ENCODE peak calls at places on chromosomes 7 and 10, in nine cellular contexts. One of them, this sample, is unnamed.

GRCh38 chr10:1575481-1576244 is 161.7 kb downstream of the ADARB2 start:
- DNase-seq in CD8-positive, alpha-beta T cell: no peak
- DNase-seq in cardiac fibroblast: no peak
- DNase-seq in suprapubic skin: no peak
- DNase-seq in prostate gland: no peak
- DNase-seq in SK-N-SH: no peak
- DNase-seq in GM12865: peak; percentile 40
- DNase-seq in activated B cell treated with CpG ODN at 0.5 μM for 24 hours: no peak
- DNase-seq in mucosa of descending colon: no peak
- DNase-seq in this sample: no peak

GRCh38 chr7:136868496-136869005 is at the start of gene CHRM2:
- DNase-seq in activated B cell treated with CpG ODN at 0.5 μM for 24 hours: no peak
- DNase-seq in suprapubic skin: no peak
- DNase-seq in SK-N-SH: peak; percentile 55
- DNase-seq in CD8-positive, alpha-beta T cell: no peak
- DNase-seq in prostate gland: no peak
- DNase-seq in GM12865: no peak
- DNase-seq in mucosa of descending colon: no peak
- DNase-seq in cardiac fibroblast: peak; percentile 33
- DNase-seq in this sample: peak; percentile 15

GRCh38 chr7:77626515-77627306 is 69.5 kb upstream of the RSBN1L start:
- DNase-seq in cardiac fibroblast: no peak
- DNase-seq in prostate gland: no peak
- DNase-seq in GM12865: no peak
- DNase-seq in SK-N-SH: no peak
- DNase-seq in CD8-positive, alpha-beta T cell: no peak
- DNase-seq in suprapubic skin: no peak
- DNase-seq in activated B cell treated with CpG ODN at 0.5 μM for 24 hours: no peak
- DNase-seq in mucosa of descending colon: no peak
- DNase-seq in this sample: no peak

GRCh38 chr7:44157116-44158059 is 16.3 kb upstream of the MYL7 start:
- DNase-seq in CD8-positive, alpha-beta T cell: no peak
- DNase-seq in SK-N-SH: peak; percentile 36
- DNase-seq in mucosa of descending colon: no peak
- DNase-seq in prostate gland: no peak
- DNase-seq in activated B cell treated with CpG ODN at 0.5 μM for 24 hours: no peak
- DNase-seq in suprapubic skin: no peak
- DNase-seq in cardiac fibroblast: no peak
- DNase-seq in GM12865: no peak
- DNase-seq in this sample: no peak

GRCh38 chr10:4212111-4212635 is 427.2 kb upstream of the KLF6 start:
- DNase-seq in CD8-positive, alpha-beta T cell: no peak
- DNase-seq in GM12865: no peak
- DNase-seq in prostate gland: no peak
- DNase-seq in cardiac fibroblast: no peak
- DNase-seq in activated B cell treated with CpG ODN at 0.5 μM for 24 hours: no peak
- DNase-seq in SK-N-SH: no peak
- DNase-seq in mucosa of descending colon: no peak
- DNase-seq in suprapubic skin: no peak
- DNase-seq in this sample: no peak

GRCh38 chr7:148380581-148381419 is 209.8 kb upstream of the C7orf33 start:
- DNase-seq in GM12865: no peak
- DNase-seq in cardiac fibroblast: no peak
- DNase-seq in suprapubic skin: no peak
- DNase-seq in mucosa of descending colon: no peak
- DNase-seq in activated B cell treated with CpG ODN at 0.5 μM for 24 hours: no peak
- DNase-seq in SK-N-SH: no peak
- DNase-seq in prostate gland: no peak
- DNase-seq in CD8-positive, alpha-beta T cell: no peak
- DNase-seq in this sample: no peak

GRCh38 chr7:23261843-23262452 is 15.4 kb downstream of the GPNMB start:
- DNase-seq in activated B cell treated with CpG ODN at 0.5 μM for 24 hours: no peak
- DNase-seq in SK-N-SH: peak; percentile 91
- DNase-seq in prostate gland: no peak
- DNase-seq in GM12865: peak; percentile 82
- DNase-seq in cardiac fibroblast: peak; percentile 75
- DNase-seq in suprapubic skin: no peak
- DNase-seq in CD8-positive, alpha-beta T cell: peak; percentile 61
- DNase-seq in mucosa of descending colon: no peak
- DNase-seq in this sample: peak; percentile 60

GRCh38 chr10:46528675-46529615 is 27.5 kb downstream of the GPRIN2 start:
- DNase-seq in mucosa of descending colon: peak; percentile 22
- DNase-seq in suprapubic skin: peak; percentile 53
- DNase-seq in activated B cell treated with CpG ODN at 0.5 μM for 24 hours: no peak
- DNase-seq in SK-N-SH: no peak
- DNase-seq in cardiac fibroblast: no peak
- DNase-seq in CD8-positive, alpha-beta T cell: no peak
- DNase-seq in prostate gland: no peak
- DNase-seq in GM12865: no peak
- DNase-seq in this sample: no peak

GRCh38 chr7:23347682-23348180 is 48.6 kb downstream of the MALSU1 start:
- DNase-seq in CD8-positive, alpha-beta T cell: no peak
- DNase-seq in prostate gland: no peak
- DNase-seq in GM12865: no peak
- DNase-seq in suprapubic skin: no peak
- DNase-seq in activated B cell treated with CpG ODN at 0.5 μM for 24 hours: no peak
- DNase-seq in cardiac fibroblast: peak; percentile 84
- DNase-seq in SK-N-SH: no peak
- DNase-seq in mucosa of descending colon: no peak
- DNase-seq in this sample: no peak

GRCh38 chr7:64799-65430 is 127.5 kb upstream of the FAM20C start:
- DNase-seq in cardiac fibroblast: peak; percentile 11
- DNase-seq in prostate gland: no peak
- DNase-seq in activated B cell treated with CpG ODN at 0.5 μM for 24 hours: no peak
- DNase-seq in SK-N-SH: no peak
- DNase-seq in CD8-positive, alpha-beta T cell: no peak
- DNase-seq in GM12865: no peak
- DNase-seq in suprapubic skin: peak; percentile 57
- DNase-seq in mucosa of descending colon: no peak
- DNase-seq in this sample: no peak

GRCh38 chr7:137480401-137480800 is 136.9 kb upstream of the PTN start:
- DNase-seq in cardiac fibroblast: no peak
- DNase-seq in mucosa of descending colon: no peak
- DNase-seq in prostate gland: no peak
- DNase-seq in GM12865: no peak
- DNase-seq in activated B cell treated with CpG ODN at 0.5 μM for 24 hours: no peak
- DNase-seq in CD8-positive, alpha-beta T cell: no peak
- DNase-seq in suprapubic skin: no peak
- DNase-seq in SK-N-SH: no peak
- DNase-seq in this sample: no peak

GRCh38 chr7:149432121-149432691 is 28.7 kb downstream of the ZNF777 start:
- DNase-seq in SK-N-SH: no peak
- DNase-seq in mucosa of descending colon: no peak
- DNase-seq in prostate gland: no peak
- DNase-seq in suprapubic skin: no peak
- DNase-seq in GM12865: no peak
- DNase-seq in cardiac fibroblast: no peak
- DNase-seq in activated B cell treated with CpG ODN at 0.5 μM for 24 hours: no peak
- DNase-seq in CD8-positive, alpha-beta T cell: no peak
- DNase-seq in this sample: no peak

GRCh38 chr7:3695602-3696001 is 394.6 kb downstream of the SDK1 start:
- DNase-seq in CD8-positive, alpha-beta T cell: no peak
- DNase-seq in mucosa of descending colon: no peak
- DNase-seq in activated B cell treated with CpG ODN at 0.5 μM for 24 hours: no peak
- DNase-seq in GM12865: no peak
- DNase-seq in suprapubic skin: no peak
- DNase-seq in SK-N-SH: peak; percentile 33
- DNase-seq in prostate gland: no peak
- DNase-seq in cardiac fibroblast: no peak
- DNase-seq in this sample: no peak

GRCh38 chr7:114415054-114415997 is 711 bp downstream of the FOXP2 start:
- DNase-seq in CD8-positive, alpha-beta T cell: no peak
- DNase-seq in mucosa of descending colon: no peak
- DNase-seq in GM12865: no peak
- DNase-seq in SK-N-SH: no peak
- DNase-seq in prostate gland: no peak
- DNase-seq in activated B cell treated with CpG ODN at 0.5 μM for 24 hours: no peak
- DNase-seq in cardiac fibroblast: no peak
- DNase-seq in suprapubic skin: no peak
- DNase-seq in this sample: no peak

GRCh38 chr7:156666368-156667109 is 26.0 kb downstream of the RNF32 start:
- DNase-seq in mucosa of descending colon: no peak
- DNase-seq in cardiac fibroblast: no peak
- DNase-seq in SK-N-SH: no peak
- DNase-seq in prostate gland: no peak
- DNase-seq in CD8-positive, alpha-beta T cell: no peak
- DNase-seq in suprapubic skin: no peak
- DNase-seq in activated B cell treated with CpG ODN at 0.5 μM for 24 hours: no peak
- DNase-seq in GM12865: no peak
- DNase-seq in this sample: no peak

GRCh38 chr7:117381357-117381756 is 45.9 kb downstream of the ASZ1 start:
- DNase-seq in SK-N-SH: no peak
- DNase-seq in prostate gland: no peak
- DNase-seq in cardiac fibroblast: no peak
- DNase-seq in suprapubic skin: no peak
- DNase-seq in activated B cell treated with CpG ODN at 0.5 μM for 24 hours: no peak
- DNase-seq in CD8-positive, alpha-beta T cell: no peak
- DNase-seq in mucosa of descending colon: no peak
- DNase-seq in GM12865: peak; percentile 17
- DNase-seq in this sample: no peak

GRCh38 chr10:11781114-11781513 is 38.9 kb downstream of the ECHDC3 start:
- DNase-seq in mucosa of descending colon: no peak
- DNase-seq in SK-N-SH: no peak
- DNase-seq in cardiac fibroblast: no peak
- DNase-seq in GM12865: no peak
- DNase-seq in activated B cell treated with CpG ODN at 0.5 μM for 24 hours: no peak
- DNase-seq in prostate gland: no peak
- DNase-seq in suprapubic skin: no peak
- DNase-seq in CD8-positive, alpha-beta T cell: no peak
- DNase-seq in this sample: no peak

DNA sequence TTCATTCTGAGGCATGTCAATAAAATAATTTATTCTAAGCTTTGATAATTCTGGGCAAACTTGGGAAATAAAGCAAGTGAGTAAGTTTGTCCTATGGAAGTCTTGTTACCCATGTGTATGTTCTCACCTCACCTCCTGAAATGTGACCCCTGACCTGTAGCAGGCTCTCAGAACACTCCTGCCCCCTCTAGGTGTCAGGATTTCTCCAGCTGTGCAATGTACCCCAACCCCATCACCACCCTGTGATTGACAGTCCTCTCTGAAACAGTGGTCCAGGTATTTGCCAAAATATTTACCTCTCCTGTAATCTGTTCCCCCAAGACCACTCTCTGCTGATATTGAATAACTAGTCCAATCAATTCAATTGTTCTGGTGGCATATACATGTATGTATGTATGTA is 122.6 kb upstream of the PTER start:
- DNase-seq in mucosa of descending colon: no peak
- DNase-seq in prostate gland: no peak
- DNase-seq in cardiac fibroblast: no peak
- DNase-seq in GM12865: peak; percentile 9
- DNase-seq in suprapubic skin: no peak
- DNase-seq in SK-N-SH: peak; percentile 4
- DNase-seq in activated B cell treated with CpG ODN at 0.5 μM for 24 hours: no peak
- DNase-seq in CD8-positive, alpha-beta T cell: no peak
- DNase-seq in this sample: no peak
- TF ChIP-seq CTCF in mucosa of descending colon: no peak
- TF ChIP-seq CTCF in prostate gland: no peak
- TF ChIP-seq CTCF in cardiac fibroblast: no peak
- TF ChIP-seq CTCF in GM12865: peak; percentile 6
- TF ChIP-seq CTCF in suprapubic skin: no peak
- TF ChIP-seq CTCF in SK-N-SH: no peak
- TF ChIP-seq CTCF in activated B cell treated with CpG ODN at 0.5 μM for 24 hours: no peak
- TF ChIP-seq CTCF in CD8-positive, alpha-beta T cell: no peak
- TF ChIP-seq CTCF in this sample: no peak

GRCh38 chr10:44962870-44963738 is 3.5 kb downstream of the RASSF4 start:
- DNase-seq in mucosa of descending colon: no peak
- DNase-seq in cardiac fibroblast: no peak
- DNase-seq in CD8-positive, alpha-beta T cell: peak; percentile 46
- DNase-seq in prostate gland: no peak
- DNase-seq in suprapubic skin: no peak
- DNase-seq in activated B cell treated with CpG ODN at 0.5 μM for 24 hours: no peak
- DNase-seq in SK-N-SH: no peak
- DNase-seq in GM12865: peak; percentile 65
- DNase-seq in this sample: no peak
- TF ChIP-seq CTCF in mucosa of descending colon: no peak
- TF ChIP-seq CTCF in cardiac fibroblast: peak; percentile 30
- TF ChIP-seq CTCF in CD8-positive, alpha-beta T cell: no peak
- TF ChIP-seq CTCF in prostate gland: peak; percentile 21
- TF ChIP-seq CTCF in suprapubic skin: no peak
- TF ChIP-seq CTCF in activated B cell treated with CpG ODN at 0.5 μM for 24 hours: no peak
- TF ChIP-seq CTCF in SK-N-SH: peak; percentile 28
- TF ChIP-seq CTCF in GM12865: peak; percentile 33
- TF ChIP-seq CTCF in this sample: peak; percentile 51

DNA sequence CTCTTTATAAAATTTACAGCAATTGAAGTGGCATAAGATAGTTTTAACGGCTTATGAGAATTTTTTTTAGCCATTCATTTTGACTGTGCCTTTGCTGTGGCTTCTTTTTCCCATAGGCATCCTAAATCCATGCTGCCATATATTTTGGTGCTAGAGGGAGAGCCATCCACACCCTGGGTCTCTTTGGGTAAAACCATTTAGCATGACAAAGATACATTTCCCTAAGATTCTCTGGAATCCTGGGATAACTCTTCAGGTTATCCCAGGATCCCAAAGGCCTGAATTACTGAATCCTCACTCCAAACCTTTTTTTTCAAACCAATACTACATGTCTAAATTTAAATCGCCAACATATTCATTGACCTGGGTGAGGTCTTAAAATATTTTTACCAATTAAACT is 28.9 kb downstream of the DNAJC12 start:
- DNase-seq in SK-N-SH: no peak
- DNase-seq in suprapubic skin: no peak
- DNase-seq in activated B cell treated with CpG ODN at 0.5 μM for 24 hours: no peak
- DNase-seq in GM12865: no peak
- DNase-seq in CD8-positive, alpha-beta T cell: no peak
- DNase-seq in cardiac fibroblast: no peak
- DNase-seq in prostate gland: no peak
- DNase-seq in mucosa of descending colon: no peak
- DNase-seq in this sample: no peak
- TF ChIP-seq CTCF in SK-N-SH: no peak
- TF ChIP-seq CTCF in suprapubic skin: no peak
- TF ChIP-seq CTCF in activated B cell treated with CpG ODN at 0.5 μM for 24 hours: no peak
- TF ChIP-seq CTCF in GM12865: no peak
- TF ChIP-seq CTCF in CD8-positive, alpha-beta T cell: no peak
- TF ChIP-seq CTCF in cardiac fibroblast: no peak
- TF ChIP-seq CTCF in prostate gland: no peak
- TF ChIP-seq CTCF in mucosa of descending colon: no peak
- TF ChIP-seq CTCF in this sample: no peak

DNA sequence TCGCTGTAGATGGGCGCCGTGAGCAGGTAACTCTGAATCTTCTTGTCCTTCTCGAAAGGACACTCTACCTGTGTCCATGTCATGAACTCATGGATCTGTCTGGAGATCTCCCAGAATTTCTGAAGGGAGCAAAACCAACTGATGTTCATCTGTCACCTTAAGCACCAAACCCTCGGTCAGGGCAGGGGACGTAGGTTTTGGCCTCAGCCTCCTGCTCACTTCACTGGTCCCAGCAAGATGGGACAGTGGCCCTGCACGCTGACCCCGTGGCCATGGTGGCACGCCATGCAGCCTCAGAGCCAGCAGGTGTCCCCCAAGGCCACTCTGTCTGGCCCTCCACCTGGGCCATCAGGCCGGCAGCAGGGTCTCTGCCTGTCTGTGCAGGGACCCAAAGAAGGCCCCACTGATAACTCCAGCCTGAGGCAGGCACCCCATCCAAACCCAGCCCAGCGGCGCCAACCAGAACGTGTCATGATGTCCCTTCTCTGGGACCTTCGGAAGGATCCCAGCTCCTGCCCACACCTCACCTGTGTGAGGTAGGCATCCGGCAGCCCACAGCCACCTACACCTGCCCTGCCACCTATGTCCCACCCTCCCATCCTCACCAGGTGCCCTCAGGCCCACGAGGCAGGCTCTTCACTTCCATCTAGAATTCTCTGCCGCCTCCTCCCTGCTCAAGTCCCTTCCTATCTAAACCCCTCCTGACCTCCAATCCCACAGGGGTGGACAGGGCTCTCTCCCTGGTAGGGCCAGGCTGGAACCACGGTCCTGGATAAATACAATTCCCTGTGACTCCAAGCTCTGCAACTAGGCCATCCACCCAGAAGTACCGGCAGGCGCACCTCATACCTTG is 59.0 kb downstream of the CSGALNACT2 start:
- DNase-seq in SK-N-SH: peak; percentile 38
- DNase-seq in activated B cell treated with CpG ODN at 0.5 μM for 24 hours: no peak
- DNase-seq in mucosa of descending colon: peak; percentile 31
- DNase-seq in cardiac fibroblast: no peak
- DNase-seq in suprapubic skin: no peak
- DNase-seq in GM12865: no peak
- DNase-seq in CD8-positive, alpha-beta T cell: no peak
- DNase-seq in prostate gland: no peak
- DNase-seq in this sample: no peak
- TF ChIP-seq CTCF in SK-N-SH: no peak
- TF ChIP-seq CTCF in activated B cell treated with CpG ODN at 0.5 μM for 24 hours: no peak
- TF ChIP-seq CTCF in mucosa of descending colon: no peak
- TF ChIP-seq CTCF in cardiac fibroblast: no peak
- TF ChIP-seq CTCF in suprapubic skin: no peak
- TF ChIP-seq CTCF in GM12865: no peak
- TF ChIP-seq CTCF in CD8-positive, alpha-beta T cell: no peak
- TF ChIP-seq CTCF in prostate gland: no peak
- TF ChIP-seq CTCF in this sample: no peak

This sample was measured in neural crest cell.